ENCODE peak calls at places on chromosomes 2 and 18, in six cellular contexts. One of them, this sample, is unnamed.

GRCh38 chr2:164617466-164617865 is 3.8 kb downstream of the GRB14 start:
- DNase-seq in stimulated activated CD4-positive, alpha-beta T cell treated with anti-CD3 and anti-CD28 coated beads, TNF-alpha, amount 100 ng/mL, for 4 hours: no peak
- DNase-seq in A673: no peak
- DNase-seq in left ventricle myocardium inferior: no peak
- DNase-seq in psoas muscle: no peak
- DNase-seq in fibroblast of the conjunctiva: no peak
- DNase-seq in this sample: no peak

GRCh38 chr2:83081835-83082522 is 1377.1 kb downstream of the SUCLG1 start:
- DNase-seq in fibroblast of the conjunctiva: peak; percentile 49
- DNase-seq in A673: peak; percentile 0
- DNase-seq in stimulated activated CD4-positive, alpha-beta T cell treated with anti-CD3 and anti-CD28 coated beads, TNF-alpha, amount 100 ng/mL, for 4 hours: no peak
- DNase-seq in psoas muscle: no peak
- DNase-seq in left ventricle myocardium inferior: no peak
- DNase-seq in this sample: no peak

GRCh38 chr18:65737346-65737745 is 13.5 kb upstream of the CDH7 start:
- DNase-seq in fibroblast of the conjunctiva: no peak
- DNase-seq in left ventricle myocardium inferior: no peak
- DNase-seq in A673: no peak
- DNase-seq in stimulated activated CD4-positive, alpha-beta T cell treated with anti-CD3 and anti-CD28 coated beads, TNF-alpha, amount 100 ng/mL, for 4 hours: no peak
- DNase-seq in psoas muscle: no peak
- DNase-seq in this sample: no peak

GRCh38 chr2:64919261-64919660 is 69.9 kb upstream of the SLC1A4 start:
- DNase-seq in A673: no peak
- DNase-seq in left ventricle myocardium inferior: no peak
- DNase-seq in psoas muscle: no peak
- DNase-seq in stimulated activated CD4-positive, alpha-beta T cell treated with anti-CD3 and anti-CD28 coated beads, TNF-alpha, amount 100 ng/mL, for 4 hours: no peak
- DNase-seq in fibroblast of the conjunctiva: no peak
- DNase-seq in this sample: no peak

GRCh38 chr2:241609859-241610793 is 26.8 kb downstream of the THAP4 start:
- DNase-seq in fibroblast of the conjunctiva: peak; percentile 65
- DNase-seq in psoas muscle: peak; percentile 87
- DNase-seq in left ventricle myocardium inferior: peak; percentile 86
- DNase-seq in A673: peak; percentile 93
- DNase-seq in stimulated activated CD4-positive, alpha-beta T cell treated with anti-CD3 and anti-CD28 coated beads, TNF-alpha, amount 100 ng/mL, for 4 hours: peak; percentile 83
- DNase-seq in this sample: peak; percentile 94

GRCh38 chr18:23077493-23078256 is 57.6 kb upstream of the CABLES1 start:
- DNase-seq in psoas muscle: no peak
- DNase-seq in fibroblast of the conjunctiva: no peak
- DNase-seq in left ventricle myocardium inferior: no peak
- DNase-seq in A673: peak; percentile 59
- DNase-seq in stimulated activated CD4-positive, alpha-beta T cell treated with anti-CD3 and anti-CD28 coated beads, TNF-alpha, amount 100 ng/mL, for 4 hours: no peak
- DNase-seq in this sample: peak; percentile 61

GRCh38 chr2:14492920-14493503 is 139.5 kb upstream of the LRATD1 start:
- DNase-seq in A673: peak; percentile 24
- DNase-seq in left ventricle myocardium inferior: no peak
- DNase-seq in stimulated activated CD4-positive, alpha-beta T cell treated with anti-CD3 and anti-CD28 coated beads, TNF-alpha, amount 100 ng/mL, for 4 hours: no peak
- DNase-seq in psoas muscle: no peak
- DNase-seq in fibroblast of the conjunctiva: peak; percentile 12
- DNase-seq in this sample: no peak

GRCh38 chr2:198326431-198326830 is 522.0 kb downstream of the PLCL1 start:
- DNase-seq in left ventricle myocardium inferior: no peak
- DNase-seq in A673: no peak
- DNase-seq in stimulated activated CD4-positive, alpha-beta T cell treated with anti-CD3 and anti-CD28 coated beads, TNF-alpha, amount 100 ng/mL, for 4 hours: no peak
- DNase-seq in psoas muscle: no peak
- DNase-seq in fibroblast of the conjunctiva: no peak
- DNase-seq in this sample: no peak

GRCh38 chr2:131105950-131106801 is 1.0 kb downstream of the PLEKHB2 start:
- DNase-seq in A673: no peak
- DNase-seq in psoas muscle: peak; percentile 31
- DNase-seq in fibroblast of the conjunctiva: no peak
- DNase-seq in left ventricle myocardium inferior: no peak
- DNase-seq in stimulated activated CD4-positive, alpha-beta T cell treated with anti-CD3 and anti-CD28 coated beads, TNF-alpha, amount 100 ng/mL, for 4 hours: peak; percentile 44
- DNase-seq in this sample: peak; percentile 35

GRCh38 chr2:210558708-210559107 is 2.3 kb downstream of the CPS1 start:
- DNase-seq in A673: peak; percentile 72
- DNase-seq in fibroblast of the conjunctiva: peak; percentile 18
- DNase-seq in left ventricle myocardium inferior: no peak
- DNase-seq in stimulated activated CD4-positive, alpha-beta T cell treated with anti-CD3 and anti-CD28 coated beads, TNF-alpha, amount 100 ng/mL, for 4 hours: no peak
- DNase-seq in psoas muscle: no peak
- DNase-seq in this sample: peak; percentile 11

GRCh38 chr2:202024871-202025270 is 8.8 kb upstream of the FZD7 start:
- DNase-seq in left ventricle myocardium inferior: no peak
- DNase-seq in fibroblast of the conjunctiva: no peak
- DNase-seq in stimulated activated CD4-positive, alpha-beta T cell treated with anti-CD3 and anti-CD28 coated beads, TNF-alpha, amount 100 ng/mL, for 4 hours: no peak
- DNase-seq in psoas muscle: no peak
- DNase-seq in A673: no peak
- DNase-seq in this sample: no peak

GRCh38 chr2:217743407-217743806 is 259.4 kb downstream of the TNS1 start:
- DNase-seq in fibroblast of the conjunctiva: no peak
- DNase-seq in left ventricle myocardium inferior: no peak
- DNase-seq in psoas muscle: no peak
- DNase-seq in stimulated activated CD4-positive, alpha-beta T cell treated with anti-CD3 and anti-CD28 coated beads, TNF-alpha, amount 100 ng/mL, for 4 hours: no peak
- DNase-seq in A673: no peak
- DNase-seq in this sample: no peak

GRCh38 chr18:78271790-78272189 is 707.8 kb upstream of the SALL3 start:
- DNase-seq in A673: no peak
- DNase-seq in left ventricle myocardium inferior: no peak
- DNase-seq in fibroblast of the conjunctiva: no peak
- DNase-seq in stimulated activated CD4-positive, alpha-beta T cell treated with anti-CD3 and anti-CD28 coated beads, TNF-alpha, amount 100 ng/mL, for 4 hours: no peak
- DNase-seq in psoas muscle: no peak
- DNase-seq in this sample: no peak

GRCh38 chr2:216665240-216665639 is 30.1 kb downstream of the IGFBP5 start:
- DNase-seq in stimulated activated CD4-positive, alpha-beta T cell treated with anti-CD3 and anti-CD28 coated beads, TNF-alpha, amount 100 ng/mL, for 4 hours: no peak
- DNase-seq in psoas muscle: no peak
- DNase-seq in fibroblast of the conjunctiva: no peak
- DNase-seq in left ventricle myocardium inferior: no peak
- DNase-seq in A673: no peak
- DNase-seq in this sample: peak; percentile 65

GRCh38 chr18:57581301-57581934 is 5.1 kb downstream of the FECH start:
- DNase-seq in stimulated activated CD4-positive, alpha-beta T cell treated with anti-CD3 and anti-CD28 coated beads, TNF-alpha, amount 100 ng/mL, for 4 hours: no peak
- DNase-seq in psoas muscle: no peak
- DNase-seq in fibroblast of the conjunctiva: no peak
- DNase-seq in left ventricle myocardium inferior: no peak
- DNase-seq in A673: no peak
- DNase-seq in this sample: no peak

This sample was measured in Calu3.